ENCODE peak calls at places on chromosome 2, in four cellular contexts. One of them, this sample, is unnamed.
A peak's percentile ranks its signal among the peaks of the same experiment; 100 is the strongest.

GRCh38 chr2:67318966-67319590 is 78.1 kb upstream of the ETAA1 start:
- DNase-seq in K562: no peak
- DNase-seq in HL-60: no peak
- DNase-seq in GM12878: no peak
- DNase-seq in this sample: no peak

GRCh38 chr2:106581755-106582430 is 94.7 kb downstream of the CD8B2 start:
- DNase-seq in GM12878: no peak
- DNase-seq in K562: peak; percentile 13
- DNase-seq in HL-60: peak; percentile 23
- DNase-seq in this sample: peak; percentile 35

GRCh38 chr2:188582206-188582605 is 290.5 kb downstream of the GULP1 start:
- DNase-seq in K562: no peak
- DNase-seq in GM12878: no peak
- DNase-seq in HL-60: no peak
- DNase-seq in this sample: no peak

GRCh38 chr2:225842939-225843338 is 443.4 kb downstream of the NYAP2 start:
- DNase-seq in HL-60: no peak
- DNase-seq in GM12878: no peak
- DNase-seq in K562: no peak
- DNase-seq in this sample: no peak

GRCh38 chr2:239386872-239387445 is 13.9 kb downstream of the HDAC4 start:
- DNase-seq in HL-60: no peak
- DNase-seq in K562: no peak
- DNase-seq in GM12878: no peak
- DNase-seq in this sample: no peak

GRCh38 chr2:111995148-111995547 is 59.9 kb upstream of the TMEM87B start:
- DNase-seq in K562: no peak
- DNase-seq in HL-60: no peak
- DNase-seq in GM12878: no peak
- DNase-seq in this sample: no peak

GRCh38 chr2:3079959-3080948 is 297.4 kb downstream of the EIPR1 start:
- DNase-seq in HL-60: no peak
- DNase-seq in K562: no peak
- DNase-seq in GM12878: no peak
- DNase-seq in this sample: no peak

GRCh38 chr2:126914811-126915500 is 16.3 kb downstream of the TEX51 start:
- DNase-seq in GM12878: no peak
- DNase-seq in K562: no peak
- DNase-seq in HL-60: no peak
- DNase-seq in this sample: no peak

GRCh38 chr2:223998983-223999382 is 40.1 kb downstream of the SERPINE2 start:
- DNase-seq in GM12878: no peak
- DNase-seq in HL-60: no peak
- DNase-seq in K562: no peak
- DNase-seq in this sample: no peak

GRCh38 chr2:206452750-206453149 is 9.4 kb downstream of the ADAM23 start:
- DNase-seq in HL-60: no peak
- DNase-seq in K562: no peak
- DNase-seq in GM12878: no peak
- DNase-seq in this sample: no peak

GRCh38 chr2:170235860-170236638 is 58.1 kb downstream of the MYO3B start:
- DNase-seq in HL-60: peak; percentile 36
- DNase-seq in GM12878: no peak
- DNase-seq in K562: peak; percentile 84
- DNase-seq in this sample: peak; percentile 18

GRCh38 chr2:68936889-68937288 is 15.8 kb downstream of the GKN2 start:
- DNase-seq in GM12878: no peak
- DNase-seq in HL-60: no peak
- DNase-seq in K562: no peak
- DNase-seq in this sample: no peak

GRCh38 chr2:6139916-6140315 is 447.7 kb downstream of the SOX11 start:
- DNase-seq in HL-60: no peak
- DNase-seq in GM12878: no peak
- DNase-seq in K562: no peak
- DNase-seq in this sample: no peak

GRCh38 chr2:213232649-213233437 is 51.4 kb upstream of the SPAG16 start:
- DNase-seq in GM12878: peak; percentile 100
- DNase-seq in HL-60: peak; percentile 84
- DNase-seq in K562: no peak
- DNase-seq in this sample: no peak

GRCh38 chr2:239468491-239469017 is 67.7 kb upstream of the HDAC4 start:
- DNase-seq in K562: no peak
- DNase-seq in GM12878: no peak
- DNase-seq in HL-60: no peak
- DNase-seq in this sample: no peak

GRCh38 chr2:79155826-79156476 is 3.6 kb downstream of the REG3A start:
- DNase-seq in K562: no peak
- DNase-seq in HL-60: no peak
- DNase-seq in GM12878: no peak
- DNase-seq in this sample: no peak
- TF ChIP-seq SPI1 in K562: no peak
- TF ChIP-seq SPI1 in HL-60: no peak
- TF ChIP-seq SPI1 in GM12878: no peak
- TF ChIP-seq SPI1 in this sample: no peak

DNA sequence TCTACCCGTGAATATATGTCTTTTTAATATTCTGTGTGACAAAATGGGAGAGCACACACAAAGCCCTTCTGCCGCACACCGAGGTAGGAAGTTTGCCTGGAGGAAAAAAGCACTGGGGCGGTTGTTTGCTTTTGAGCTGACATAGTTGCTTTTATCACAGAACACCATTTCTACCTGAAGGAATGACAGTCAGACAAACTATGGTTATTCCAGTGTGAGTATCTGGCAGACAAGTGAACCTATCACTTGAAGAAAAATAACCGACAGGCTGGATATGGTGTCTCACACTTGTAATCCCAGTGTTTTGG is 67.6 kb upstream of the SERTAD2 start:
- DNase-seq in K562: no peak
- DNase-seq in GM12878: no peak
- DNase-seq in HL-60: no peak
- DNase-seq in this sample: no peak
- TF ChIP-seq SPI1 in K562: no peak
- TF ChIP-seq SPI1 in GM12878: no peak
- TF ChIP-seq SPI1 in HL-60: no peak
- TF ChIP-seq SPI1 in this sample: no peak

GRCh38 chr2:64748561-64748960 is 94.8 kb upstream of the SERTAD2 start:
- DNase-seq in GM12878: no peak
- DNase-seq in HL-60: no peak
- DNase-seq in K562: no peak
- DNase-seq in this sample: no peak

GRCh38 chr2:64749446-64749845 is 95.7 kb upstream of the SERTAD2 start:
- DNase-seq in K562: no peak
- DNase-seq in GM12878: no peak
- DNase-seq in HL-60: no peak
- DNase-seq in this sample: no peak

GRCh38 chr2:64751286-64752260 is 97.9 kb upstream of the SERTAD2 start:
- DNase-seq in HL-60: peak; percentile 98
- DNase-seq in K562: peak; percentile 43
- DNase-seq in GM12878: no peak
- DNase-seq in this sample: peak; percentile 97

GRCh38 chr2:64750817-64751285 is 97.1 kb upstream of the SERTAD2 start:
- DNase-seq in HL-60: peak; percentile 99
- DNase-seq in K562: peak; percentile 97
- DNase-seq in GM12878: peak; percentile 99
- DNase-seq in this sample: no peak

DNA sequence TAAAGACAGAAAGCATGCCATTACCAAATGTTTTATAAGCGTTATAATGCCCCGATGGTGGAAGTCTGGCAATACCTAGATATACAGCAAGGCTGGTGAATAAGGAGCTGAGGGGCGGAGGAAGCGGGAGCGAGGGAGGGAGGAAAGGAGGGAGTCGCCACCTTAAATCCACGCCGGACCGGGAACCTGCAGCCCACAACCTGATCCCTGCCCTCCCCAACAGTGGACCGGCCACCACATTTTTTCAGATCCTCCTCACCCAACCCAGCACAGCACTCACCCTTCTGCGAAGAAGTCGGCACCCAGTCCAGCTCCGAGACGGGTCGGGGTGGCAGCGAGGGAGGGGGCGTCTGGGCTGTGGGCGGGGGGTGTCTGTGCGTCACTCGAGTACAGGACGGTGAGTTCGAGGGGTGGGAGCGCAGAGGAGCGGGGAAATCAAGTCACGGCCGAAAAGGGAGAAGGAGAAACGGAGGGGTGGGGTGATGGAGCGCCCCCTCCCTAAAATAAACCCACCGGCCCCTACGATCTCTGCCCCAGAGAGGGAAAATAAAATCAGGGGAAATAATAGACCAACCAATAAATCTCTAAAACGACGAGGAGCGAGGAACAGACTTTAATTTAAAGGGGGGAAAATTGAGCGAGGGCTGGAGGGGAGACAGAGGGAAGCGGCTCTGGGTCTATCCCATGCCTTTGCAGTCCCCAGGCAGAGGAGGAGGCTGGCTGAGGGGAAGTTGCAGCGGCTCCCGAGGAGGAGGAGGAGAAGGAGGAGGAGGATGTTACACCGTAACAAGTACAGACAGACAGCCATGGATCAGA is 96.5 kb upstream of the SERTAD2 start:
- DNase-seq in GM12878: no peak
- DNase-seq in HL-60: peak; percentile 47
- DNase-seq in K562: peak; percentile 31
- DNase-seq in this sample: no peak
- TF ChIP-seq SPI1 in GM12878: no peak
- TF ChIP-seq SPI1 in HL-60: peak; percentile 47
- TF ChIP-seq SPI1 in K562: no peak
- TF ChIP-seq SPI1 in this sample: no peak

GRCh38 chr2:10188211-10188610 is 65.7 kb downstream of the RRM2 start:
- DNase-seq in GM12878: no peak
- DNase-seq in K562: peak; percentile 65
- DNase-seq in HL-60: no peak
- DNase-seq in this sample: no peak
- TF ChIP-seq SPI1 in GM12878: no peak
- TF ChIP-seq SPI1 in K562: no peak
- TF ChIP-seq SPI1 in HL-60: no peak
- TF ChIP-seq SPI1 in this sample: no peak

GRCh38 chr2:233453111-233453915 is 99.0 kb downstream of the DGKD start:
- DNase-seq in K562: no peak
- DNase-seq in HL-60: no peak
- DNase-seq in GM12878: no peak
- DNase-seq in this sample: no peak
- TF ChIP-seq SPI1 in K562: no peak
- TF ChIP-seq SPI1 in HL-60: no peak
- TF ChIP-seq SPI1 in GM12878: no peak
- TF ChIP-seq SPI1 in this sample: no peak

GRCh38 chr2:232908695-232909094 is 38.6 kb downstream of the SNORC start:
- DNase-seq in GM12878: no peak
- DNase-seq in K562: no peak
- DNase-seq in HL-60: no peak
- DNase-seq in this sample: no peak
- TF ChIP-seq SPI1 in GM12878: no peak
- TF ChIP-seq SPI1 in K562: no peak
- TF ChIP-seq SPI1 in HL-60: no peak
- TF ChIP-seq SPI1 in this sample: no peak

DNA sequence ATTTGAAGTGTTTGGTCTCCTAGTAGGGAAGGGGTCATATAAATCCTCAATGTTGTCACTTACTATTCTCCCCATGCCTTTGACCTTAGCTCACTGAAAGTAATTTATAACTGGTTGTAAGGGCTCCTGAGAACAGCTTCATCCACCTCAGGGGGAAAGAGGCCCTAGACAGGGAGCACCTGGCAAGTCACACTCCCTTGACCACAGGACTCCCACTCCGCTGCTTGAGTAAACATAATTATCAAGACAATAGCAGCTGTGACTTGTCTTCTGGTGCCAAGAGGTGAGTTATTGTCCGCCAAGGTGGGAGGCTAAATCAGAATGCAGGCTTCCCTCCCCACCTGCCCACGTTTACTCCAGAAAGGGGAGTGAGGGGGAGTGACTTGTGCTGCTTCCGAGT is 230.7 kb upstream of the LRATD1 start:
- DNase-seq in GM12878: no peak
- DNase-seq in K562: no peak
- DNase-seq in HL-60: no peak
- DNase-seq in this sample: no peak
- TF ChIP-seq SPI1 in GM12878: no peak
- TF ChIP-seq SPI1 in K562: no peak
- TF ChIP-seq SPI1 in HL-60: no peak
- TF ChIP-seq SPI1 in this sample: no peak